ENCODE peak calls at places on chromosomes 2 and 18, in ten cellular contexts. One of them, this sample, is unnamed.

GRCh38 chr2:160387558-160388262 is 105.9 kb downstream of the RBMS1 start:
- DNase-seq in GM06990: no peak
- DNase-seq in fibroblast of pulmonary artery: peak
- DNase-seq in tibial artery: peak
- DNase-seq in T47D: no peak
- DNase-seq in activated CD4-positive, alpha-beta T cell treated with anti-CD3 and anti-CD28 coated beads, Interleukin-2, amount 50 U/mL, for 48 hours: no peak
- DNase-seq in COR-L47: no peak
- DNase-seq in stimulated activated CD4-positive, alpha-beta T cell treated with anti-CD3 and anti-CD28 coated beads, Interleukin-15, amount 100 ng/mL, for 48 hours: no peak
- DNase-seq in M059J: peak
- DNase-seq in HCEC 1CT: peak
- DNase-seq in this sample: no peak

GRCh38 chr2:163401481-163401880 is 334.3 kb downstream of the FIGN start:
- DNase-seq in GM06990: no peak
- DNase-seq in fibroblast of pulmonary artery: peak
- DNase-seq in tibial artery: no peak
- DNase-seq in T47D: no peak
- DNase-seq in activated CD4-positive, alpha-beta T cell treated with anti-CD3 and anti-CD28 coated beads, Interleukin-2, amount 50 U/mL, for 48 hours: no peak
- DNase-seq in COR-L47: no peak
- DNase-seq in stimulated activated CD4-positive, alpha-beta T cell treated with anti-CD3 and anti-CD28 coated beads, Interleukin-15, amount 100 ng/mL, for 48 hours: no peak
- DNase-seq in M059J: peak
- DNase-seq in HCEC 1CT: peak
- DNase-seq in this sample: no peak

GRCh38 chr2:234676859-234677450 is 180.1 kb upstream of the ARL4C start:
- DNase-seq in GM06990: no peak
- DNase-seq in fibroblast of pulmonary artery: no peak
- DNase-seq in tibial artery: no peak
- DNase-seq in T47D: peak
- DNase-seq in activated CD4-positive, alpha-beta T cell treated with anti-CD3 and anti-CD28 coated beads, Interleukin-2, amount 50 U/mL, for 48 hours: no peak
- DNase-seq in COR-L47: no peak
- DNase-seq in stimulated activated CD4-positive, alpha-beta T cell treated with anti-CD3 and anti-CD28 coated beads, Interleukin-15, amount 100 ng/mL, for 48 hours: no peak
- DNase-seq in M059J: no peak
- DNase-seq in HCEC 1CT: no peak
- DNase-seq in this sample: no peak

GRCh38 chr2:158391876-158392275 is 64.7 kb downstream of the CCDC148 start:
- DNase-seq in GM06990: no peak
- DNase-seq in fibroblast of pulmonary artery: no peak
- DNase-seq in tibial artery: no peak
- DNase-seq in T47D: no peak
- DNase-seq in activated CD4-positive, alpha-beta T cell treated with anti-CD3 and anti-CD28 coated beads, Interleukin-2, amount 50 U/mL, for 48 hours: no peak
- DNase-seq in COR-L47: no peak
- DNase-seq in stimulated activated CD4-positive, alpha-beta T cell treated with anti-CD3 and anti-CD28 coated beads, Interleukin-15, amount 100 ng/mL, for 48 hours: no peak
- DNase-seq in M059J: peak
- DNase-seq in HCEC 1CT: peak
- DNase-seq in this sample: no peak

GRCh38 chr2:5285891-5286290 is 406.3 kb upstream of the SOX11 start:
- DNase-seq in GM06990: no peak
- DNase-seq in fibroblast of pulmonary artery: no peak
- DNase-seq in tibial artery: no peak
- DNase-seq in T47D: no peak
- DNase-seq in activated CD4-positive, alpha-beta T cell treated with anti-CD3 and anti-CD28 coated beads, Interleukin-2, amount 50 U/mL, for 48 hours: no peak
- DNase-seq in COR-L47: no peak
- DNase-seq in stimulated activated CD4-positive, alpha-beta T cell treated with anti-CD3 and anti-CD28 coated beads, Interleukin-15, amount 100 ng/mL, for 48 hours: no peak
- DNase-seq in M059J: no peak
- DNase-seq in HCEC 1CT: no peak
- DNase-seq in this sample: no peak

GRCh38 chr2:161578998-161579397 is 45.2 kb upstream of the SLC4A10 start:
- DNase-seq in GM06990: no peak
- DNase-seq in fibroblast of pulmonary artery: no peak
- DNase-seq in tibial artery: no peak
- DNase-seq in T47D: peak
- DNase-seq in activated CD4-positive, alpha-beta T cell treated with anti-CD3 and anti-CD28 coated beads, Interleukin-2, amount 50 U/mL, for 48 hours: no peak
- DNase-seq in COR-L47: no peak
- DNase-seq in stimulated activated CD4-positive, alpha-beta T cell treated with anti-CD3 and anti-CD28 coated beads, Interleukin-15, amount 100 ng/mL, for 48 hours: no peak
- DNase-seq in M059J: no peak
- DNase-seq in HCEC 1CT: no peak
- DNase-seq in this sample: no peak

GRCh38 chr2:102069311-102069974 is 73.1 kb upstream of the IL1R1 start:
- DNase-seq in GM06990: no peak
- DNase-seq in fibroblast of pulmonary artery: no peak
- DNase-seq in tibial artery: no peak
- DNase-seq in T47D: no peak
- DNase-seq in activated CD4-positive, alpha-beta T cell treated with anti-CD3 and anti-CD28 coated beads, Interleukin-2, amount 50 U/mL, for 48 hours: no peak
- DNase-seq in COR-L47: no peak
- DNase-seq in stimulated activated CD4-positive, alpha-beta T cell treated with anti-CD3 and anti-CD28 coated beads, Interleukin-15, amount 100 ng/mL, for 48 hours: no peak
- DNase-seq in M059J: no peak
- DNase-seq in HCEC 1CT: no peak
- DNase-seq in this sample: no peak

GRCh38 chr2:88307817-88308216 is 137.7 kb downstream of the THNSL2 start:
- DNase-seq in GM06990: no peak
- DNase-seq in fibroblast of pulmonary artery: no peak
- DNase-seq in tibial artery: no peak
- DNase-seq in T47D: peak
- DNase-seq in activated CD4-positive, alpha-beta T cell treated with anti-CD3 and anti-CD28 coated beads, Interleukin-2, amount 50 U/mL, for 48 hours: peak
- DNase-seq in COR-L47: peak
- DNase-seq in stimulated activated CD4-positive, alpha-beta T cell treated with anti-CD3 and anti-CD28 coated beads, Interleukin-15, amount 100 ng/mL, for 48 hours: no peak
- DNase-seq in M059J: peak
- DNase-seq in HCEC 1CT: no peak
- DNase-seq in this sample: peak

GRCh38 chr18:70322928-70323327 is 34.1 kb downstream of the SOCS6 start:
- DNase-seq in GM06990: no peak
- DNase-seq in fibroblast of pulmonary artery: peak
- DNase-seq in tibial artery: no peak
- DNase-seq in T47D: no peak
- DNase-seq in activated CD4-positive, alpha-beta T cell treated with anti-CD3 and anti-CD28 coated beads, Interleukin-2, amount 50 U/mL, for 48 hours: no peak
- DNase-seq in COR-L47: no peak
- DNase-seq in stimulated activated CD4-positive, alpha-beta T cell treated with anti-CD3 and anti-CD28 coated beads, Interleukin-15, amount 100 ng/mL, for 48 hours: no peak
- DNase-seq in M059J: peak
- DNase-seq in HCEC 1CT: peak
- DNase-seq in this sample: no peak

GRCh38 chr18:27378396-27379094 is 193.4 kb upstream of the CHST9 start:
- DNase-seq in GM06990: no peak
- DNase-seq in fibroblast of pulmonary artery: peak
- DNase-seq in tibial artery: no peak
- DNase-seq in T47D: no peak
- DNase-seq in activated CD4-positive, alpha-beta T cell treated with anti-CD3 and anti-CD28 coated beads, Interleukin-2, amount 50 U/mL, for 48 hours: no peak
- DNase-seq in COR-L47: no peak
- DNase-seq in stimulated activated CD4-positive, alpha-beta T cell treated with anti-CD3 and anti-CD28 coated beads, Interleukin-15, amount 100 ng/mL, for 48 hours: no peak
- DNase-seq in M059J: peak
- DNase-seq in HCEC 1CT: no peak
- DNase-seq in this sample: no peak

GRCh38 chr2:240747256-240747655 is 55.6 kb downstream of the AQP12A start:
- DNase-seq in GM06990: no peak
- DNase-seq in fibroblast of pulmonary artery: no peak
- DNase-seq in tibial artery: no peak
- DNase-seq in T47D: no peak
- DNase-seq in activated CD4-positive, alpha-beta T cell treated with anti-CD3 and anti-CD28 coated beads, Interleukin-2, amount 50 U/mL, for 48 hours: no peak
- DNase-seq in COR-L47: no peak
- DNase-seq in stimulated activated CD4-positive, alpha-beta T cell treated with anti-CD3 and anti-CD28 coated beads, Interleukin-15, amount 100 ng/mL, for 48 hours: no peak
- DNase-seq in M059J: no peak
- DNase-seq in HCEC 1CT: no peak
- DNase-seq in this sample: no peak

GRCh38 chr18:31241900-31242409 is 76.0 kb upstream of the DSG1 start:
- DNase-seq in GM06990: no peak
- DNase-seq in fibroblast of pulmonary artery: peak
- DNase-seq in tibial artery: no peak
- DNase-seq in T47D: peak
- DNase-seq in activated CD4-positive, alpha-beta T cell treated with anti-CD3 and anti-CD28 coated beads, Interleukin-2, amount 50 U/mL, for 48 hours: no peak
- DNase-seq in COR-L47: no peak
- DNase-seq in stimulated activated CD4-positive, alpha-beta T cell treated with anti-CD3 and anti-CD28 coated beads, Interleukin-15, amount 100 ng/mL, for 48 hours: no peak
- DNase-seq in M059J: no peak
- DNase-seq in HCEC 1CT: no peak
- DNase-seq in this sample: no peak

GRCh38 chr18:8844721-8845148 is 139.4 kb downstream of the MTCL1 start:
- DNase-seq in GM06990: no peak
- DNase-seq in fibroblast of pulmonary artery: no peak
- DNase-seq in tibial artery: no peak
- DNase-seq in T47D: no peak
- DNase-seq in activated CD4-positive, alpha-beta T cell treated with anti-CD3 and anti-CD28 coated beads, Interleukin-2, amount 50 U/mL, for 48 hours: no peak
- DNase-seq in COR-L47: peak
- DNase-seq in stimulated activated CD4-positive, alpha-beta T cell treated with anti-CD3 and anti-CD28 coated beads, Interleukin-15, amount 100 ng/mL, for 48 hours: no peak
- DNase-seq in M059J: no peak
- DNase-seq in HCEC 1CT: no peak
- DNase-seq in this sample: no peak

GRCh38 chr2:81481242-81481993 is 1176.9 kb upstream of the LRRTM1 start:
- DNase-seq in GM06990: no peak
- DNase-seq in fibroblast of pulmonary artery: no peak
- DNase-seq in tibial artery: no peak
- DNase-seq in T47D: peak
- DNase-seq in activated CD4-positive, alpha-beta T cell treated with anti-CD3 and anti-CD28 coated beads, Interleukin-2, amount 50 U/mL, for 48 hours: no peak
- DNase-seq in COR-L47: no peak
- DNase-seq in stimulated activated CD4-positive, alpha-beta T cell treated with anti-CD3 and anti-CD28 coated beads, Interleukin-15, amount 100 ng/mL, for 48 hours: no peak
- DNase-seq in M059J: peak
- DNase-seq in HCEC 1CT: no peak
- DNase-seq in this sample: no peak

GRCh38 chr18:77608807-77609206 is 359.2 kb downstream of the GALR1 start:
- DNase-seq in GM06990: no peak
- DNase-seq in fibroblast of pulmonary artery: no peak
- DNase-seq in tibial artery: no peak
- DNase-seq in T47D: no peak
- DNase-seq in activated CD4-positive, alpha-beta T cell treated with anti-CD3 and anti-CD28 coated beads, Interleukin-2, amount 50 U/mL, for 48 hours: no peak
- DNase-seq in COR-L47: no peak
- DNase-seq in stimulated activated CD4-positive, alpha-beta T cell treated with anti-CD3 and anti-CD28 coated beads, Interleukin-15, amount 100 ng/mL, for 48 hours: no peak
- DNase-seq in M059J: no peak
- DNase-seq in HCEC 1CT: no peak
- DNase-seq in this sample: no peak

GRCh38 chr18:9949861-9950260 is 36.0 kb downstream of the VAPA start:
- DNase-seq in GM06990: no peak
- DNase-seq in fibroblast of pulmonary artery: no peak
- DNase-seq in tibial artery: no peak
- DNase-seq in T47D: no peak
- DNase-seq in activated CD4-positive, alpha-beta T cell treated with anti-CD3 and anti-CD28 coated beads, Interleukin-2, amount 50 U/mL, for 48 hours: no peak
- DNase-seq in COR-L47: no peak
- DNase-seq in stimulated activated CD4-positive, alpha-beta T cell treated with anti-CD3 and anti-CD28 coated beads, Interleukin-15, amount 100 ng/mL, for 48 hours: no peak
- DNase-seq in M059J: no peak
- DNase-seq in HCEC 1CT: no peak
- DNase-seq in this sample: no peak